ENCODE peak calls at places on chromosomes 7 and 10, in five cellular contexts. R is psoas muscle, N is Panc1, Y is hepatocyte, K is colonic mucosa. F is an unnamed sample. For H3K4me1, the result is how much of the 10 kb centered on the place peaks cover.

GRCh38 chr10:20059084-20059835 is 243.0 kb downstream of the PLXDC2 start:
- DNase-seq in R (no peak), N (no peak), Y (no peak), K (no peak), F (no peak)

GRCh38 chr7:42253316-42253715 is 16.3 kb upstream of the GLI3 start:
- DNase-seq in R (no peak), N (no peak), Y (no peak), K (no peak), F (no peak)

GRCh38 chr7:47327698-47328391 is 254.1 kb downstream of the TNS3 start:
- DNase-seq in R (peak), N (no peak), Y (peak), K (peak), F (peak)

GRCh38 chr10:13139671-13140070 is 21.7 kb upstream of the MCM10 start:
- DNase-seq in R (no peak), N (no peak), Y (no peak), K (no peak), F (no peak)

GRCh38 chr7:141369422-141369821 is 181.8 kb upstream of the AGK start:
- DNase-seq in R (no peak), N (no peak), Y (peak), K (no peak), F (no peak)

GRCh38 chr10:26430641-26431163 is 7.4 kb upstream of the APBB1IP start:
- DNase-seq in R (no peak), N (no peak), Y (no peak), K (no peak), F (no peak)

GRCh38 chr7:92758796-92759431 is 77.5 kb downstream of the CDK6 start:
- DNase-seq in R (no peak), N (no peak), Y (no peak), K (no peak), F (no peak)

GRCh38 chr10:95832216-95833037 is 75.3 kb upstream of the CC2D2B start:
- DNase-seq in R (no peak), N (no peak), Y (no peak), K (no peak), F (no peak)

GRCh38 chr7:115634633-115635032 is 395.9 kb downstream of the TFEC start:
- DNase-seq in R (no peak), N (peak), Y (peak), K (no peak), F (no peak)

GRCh38 chr7:135757719-135758411 is 9.3 kb upstream of the FAM180A start:
- DNase-seq in R (peak), N (no peak), Y (no peak), K (no peak), F (peak)

GRCh38 chr10:129809431-129809830 is 154.6 kb downstream of the EBF3 start:
- DNase-seq in R (no peak), N (no peak), Y (no peak), K (no peak), F (no peak)

GRCh38 chr7:31957090-31957720 is 113.0 kb downstream of the PDE1C start:
- DNase-seq in R (no peak), N (no peak), Y (no peak), K (no peak), F (no peak)

GRCh38 chr7:108455833-108456677 is at the start of gene NRCAM:
- DNase-seq in R (peak), N (no peak), Y (peak), K (no peak), F (no peak)

GRCh38 chr7:116337800-116338199 is 127.5 kb downstream of the TES start:
- DNase-seq in R (no peak), N (no peak), Y (no peak), K (no peak), F (no peak)

GRCh38 chr7:158395780-158396214 is 191.8 kb downstream of the PTPRN2 start:
- DNase-seq in R (no peak), N (no peak), Y (no peak), K (peak), F (no peak)

GRCh38 chr7:85001493-85002345 is 185.1 kb downstream of the SEMA3D start:
- DNase-seq in R (no peak), N (no peak), Y (no peak), K (no peak), F (no peak)

DNA sequence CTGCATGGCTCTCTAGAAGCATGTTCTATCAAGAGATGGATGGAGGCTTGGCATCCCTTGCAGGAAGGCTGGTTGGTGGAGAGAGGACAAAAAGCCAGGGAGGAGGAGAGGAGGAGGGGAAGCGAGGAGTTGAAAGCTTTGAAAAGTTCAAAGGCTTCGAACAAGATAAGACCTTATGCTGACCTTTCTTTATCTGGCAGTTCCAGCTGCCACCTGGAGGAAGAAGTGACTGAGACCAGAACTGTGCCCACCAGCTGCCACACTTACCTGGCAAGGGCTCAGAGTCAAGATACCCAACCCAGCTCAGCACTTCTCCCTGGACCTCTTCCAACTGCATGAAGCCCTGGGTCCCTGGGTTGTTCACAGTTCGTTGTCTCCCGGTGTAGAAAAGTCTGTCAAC is 14.8 kb downstream of the CCL24 start:
- DNase-seq in R (no peak), N (no peak), Y (no peak), K (peak), F (no peak)
- H3K4me1 ChIP-seq in R (under half), N (under half), Y (under half), K (under half), F (under half)

GRCh38 chr7:139094596-139094995 is 14.9 kb downstream of the ZC3HAV1 start:
- DNase-seq in R (no peak), N (no peak), Y (no peak), K (no peak), F (no peak)
- H3K4me3 ChIP-seq in R (no peak), N (no peak), Y (no peak), K (no peak), F (no peak)

GRCh38 chr7:80772347-80773101 is 134.1 kb downstream of the CD36 start:
- DNase-seq in R (no peak), N (no peak), Y (no peak), K (no peak), F (no peak)
- H3K27ac ChIP-seq in R (no peak), N (peak), Y (no peak), K (no peak), F (no peak)

GRCh38 chr7:137757146-137757925 is 89.4 kb downstream of the DGKI start:
- DNase-seq in R (no peak), N (no peak), Y (no peak), K (no peak), F (no peak)
- H3K4me1 ChIP-seq in R (under half), N (under half), Y (under half), K (under half), F (under half)

GRCh38 chr10:22087365-22087738 is 83.8 kb upstream of the DNAJC1 start:
- DNase-seq in R (no peak), N (no peak), Y (no peak), K (no peak), F (no peak)

GRCh38 chr10:22086730-22087364 is 83.3 kb upstream of the DNAJC1 start:
- DNase-seq in R (peak), N (peak), Y (peak), K (peak), F (peak)
- H3K4me3 ChIP-seq in R (peak), N (no peak), Y (no peak), K (no peak), F (no peak)

DNA sequence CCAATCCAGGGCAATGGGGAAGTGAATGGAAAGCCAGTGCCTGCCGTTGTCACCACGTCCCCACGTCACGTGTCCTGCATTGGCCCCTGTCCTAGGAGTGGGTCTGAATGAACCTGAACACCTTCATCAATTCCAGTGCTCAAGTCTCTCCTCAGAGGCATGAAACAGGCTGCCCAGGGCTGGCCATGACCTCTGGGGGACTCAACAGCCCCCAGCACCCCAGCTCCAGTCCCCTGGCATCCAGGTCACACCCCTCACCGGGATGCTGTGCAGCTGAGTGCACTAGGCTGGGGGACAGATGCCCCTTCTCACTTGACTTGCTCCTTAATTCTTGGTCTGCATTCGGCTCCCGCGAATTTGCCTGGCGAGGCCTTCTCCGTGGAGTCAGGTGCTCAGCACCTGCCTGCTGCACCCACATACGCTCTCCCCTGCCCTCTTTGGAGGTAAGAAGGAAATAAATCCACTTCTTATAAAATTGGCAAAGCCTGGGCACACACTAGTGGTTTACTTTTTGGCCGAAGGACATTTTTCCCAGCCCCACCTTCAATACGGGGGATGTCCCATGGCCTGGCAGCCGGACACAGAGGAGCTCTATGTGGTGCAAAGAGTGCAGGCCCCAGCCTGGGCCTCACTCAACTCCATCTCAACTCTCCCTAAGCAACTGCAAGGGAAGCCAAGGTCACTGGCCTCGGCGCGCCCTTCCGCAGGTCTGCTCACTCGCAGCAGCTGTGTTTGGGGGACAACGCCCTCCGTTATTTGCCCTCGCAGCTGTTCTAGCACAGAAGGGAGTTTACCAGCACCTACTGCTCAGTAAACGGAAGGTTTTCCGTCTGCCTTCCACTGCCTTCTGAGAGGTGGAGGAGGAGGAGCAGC is 77.6 kb upstream of the SHH start:
- DNase-seq in R (no peak), N (no peak), Y (peak), K (peak), F (peak)
- H3K27ac ChIP-seq in R (no peak), N (no peak), Y (no peak), K (peak), F (no peak)

GRCh38 chr10:127875916-127876315 is 16.8 kb downstream of the CLRN3 start:
- DNase-seq in R (no peak), N (no peak), Y (no peak), K (peak), F (no peak)

GRCh38 chr10:127877701-127878100 is 15.0 kb downstream of the CLRN3 start:
- DNase-seq in R (no peak), N (no peak), Y (no peak), K (peak), F (no peak)

GRCh38 chr10:127877116-127877515 is 15.6 kb downstream of the CLRN3 start:
- DNase-seq in R (no peak), N (no peak), Y (no peak), K (peak), F (no peak)

GRCh38 chr10:127880557-127880956 is 12.2 kb downstream of the CLRN3 start:
- DNase-seq in R (no peak), N (no peak), Y (no peak), K (peak), F (no peak)

DNA sequence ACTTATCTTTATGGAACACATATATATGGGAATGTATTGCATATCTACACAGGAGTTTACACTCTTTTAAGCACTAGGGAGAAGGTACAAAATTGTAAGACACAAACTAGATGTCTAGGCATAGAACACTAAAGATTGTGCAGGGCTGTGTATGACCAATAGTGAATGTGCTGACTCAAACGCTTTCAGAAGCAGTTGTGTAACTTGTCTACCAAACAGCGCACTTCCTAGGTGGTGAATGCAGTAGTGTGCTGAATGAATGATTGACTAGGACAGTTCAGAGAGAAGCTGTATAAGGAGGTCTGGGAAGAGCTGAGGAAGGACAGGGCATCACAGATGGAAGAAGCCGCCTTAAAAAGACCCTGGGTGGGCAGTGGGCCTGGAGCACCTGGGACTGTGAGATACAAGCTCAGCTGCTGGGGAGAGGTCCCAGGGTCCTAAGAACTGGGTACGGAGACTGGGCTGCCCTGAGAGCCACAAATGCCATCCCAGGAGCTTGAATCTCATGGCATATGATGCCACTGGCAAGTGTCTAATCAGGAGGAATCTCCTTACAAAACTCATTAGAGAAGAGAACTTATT is 14.2 kb downstream of the CLRN3 start:
- DNase-seq in R (no peak), N (no peak), Y (no peak), K (peak), F (no peak)
- H3K4me1 ChIP-seq in R (under half), N (under half), Y (under half), K (under half), F (under half)